ENCODE peak calls at places on chromosomes 16 and 17, in nine cellular contexts. O is mesothelial cell of epicardium, X is glutamatergic neuron, M is HepG2, S is progenitor cell of endocrine pancreas, J is H1, Q is HCT116, Y is omental fat pad, G is fibroblast of mammary gland. B is an unnamed sample.

GRCh38 chr16:75591001-75591852 is 25.0 kb downstream of the GABARAPL2 start:
- DNase-seq in O (no peak), X (no peak), M (no peak), S (no peak), J (no peak), Q (no peak), Y (no peak), G (peak), B (no peak)

GRCh38 chr17:4586043-4586442 is 1.7 kb downstream of the SMTNL2 start:
- DNase-seq in O (no peak), X (no peak), M (no peak), S (no peak), J (no peak), Q (no peak), Y (no peak), G (no peak), B (no peak)

GRCh38 chr16:22670551-22670970 is 143.4 kb upstream of the HS3ST2 start:
- DNase-seq in O (peak), X (peak), M (peak), S (no peak), J (peak), Q (peak), Y (no peak), G (no peak), B (no peak)

GRCh38 chr17:31564291-31564690 is 172.8 kb downstream of the RAB11FIP4 start:
- DNase-seq in O (no peak), X (no peak), M (no peak), S (no peak), J (no peak), Q (no peak), Y (no peak), G (no peak), B (no peak)

GRCh38 chr16:1057252-1057932 is 15.2 kb upstream of the SSTR5 start:
- DNase-seq in O (peak), X (peak), M (no peak), S (peak), J (peak), Q (no peak), Y (no peak), G (peak), B (no peak)

GRCh38 chr16:16042076-16042475 is 92.7 kb downstream of the ABCC1 start:
- DNase-seq in O (peak), X (no peak), M (no peak), S (no peak), J (no peak), Q (no peak), Y (no peak), G (peak), B (no peak)

GRCh38 chr16:380837-381787 is 666 bp downstream of the PGAP6 start:
- DNase-seq in O (no peak), X (peak), M (no peak), S (no peak), J (peak), Q (no peak), Y (no peak), G (no peak), B (peak)

GRCh38 chr17:82440991-82441627 is 9.4 kb downstream of the CYBC1 start:
- DNase-seq in O (no peak), X (peak), M (no peak), S (no peak), J (no peak), Q (no peak), Y (no peak), G (no peak), B (no peak)

GRCh38 chr16:12231666-12232065 is 255.1 kb downstream of the SNX29 start:
- DNase-seq in O (no peak), X (no peak), M (no peak), S (no peak), J (no peak), Q (no peak), Y (no peak), G (peak), B (no peak)

GRCh38 chr17:79942591-79943353 is 92.9 kb downstream of the TBC1D16 start:
- DNase-seq in O (no peak), X (no peak), M (no peak), S (no peak), J (no peak), Q (no peak), Y (peak), G (peak), B (peak)

GRCh38 chr17:28110184-28110583 is 67.7 kb downstream of the NLK start:
- DNase-seq in O (no peak), X (no peak), M (no peak), S (no peak), J (no peak), Q (no peak), Y (no peak), G (no peak), B (no peak)

GRCh38 chr17:75531724-75532090 is 6.2 kb downstream of the LLGL2 start:
- DNase-seq in O (no peak), X (no peak), M (no peak), S (no peak), J (no peak), Q (peak), Y (no peak), G (no peak), B (no peak)

GRCh38 chr17:49976163-49976827 is 7.3 kb downstream of the DLX4 start:
- DNase-seq in O (no peak), X (no peak), M (no peak), S (no peak), J (no peak), Q (no peak), Y (no peak), G (no peak), B (no peak)

GRCh38 chr17:56319531-56319930 is 166.3 kb downstream of the ANKFN1 start:
- DNase-seq in O (no peak), X (no peak), M (peak), S (no peak), J (no peak), Q (peak), Y (no peak), G (peak), B (no peak)

GRCh38 chr16:50272111-50272571 is 5.8 kb downstream of the ADCY7 start:
- DNase-seq in O (no peak), X (no peak), M (no peak), S (no peak), J (no peak), Q (no peak), Y (no peak), G (no peak), B (peak)

GRCh38 chr16:11896776-11897175 is 19.0 kb downstream of the GSPT1 start:
- DNase-seq in O (no peak), X (no peak), M (no peak), S (no peak), J (no peak), Q (no peak), Y (no peak), G (peak), B (no peak)

GRCh38 chr17:63039899-63040602 is 74.0 kb downstream of the TANC2 start:
- DNase-seq in O (no peak), X (no peak), M (no peak), S (no peak), J (no peak), Q (peak), Y (no peak), G (peak), B (no peak)

GRCh38 chr17:80872011-80872929 is 119.4 kb upstream of the CHMP6 start:
- DNase-seq in O (no peak), X (no peak), M (no peak), S (no peak), J (no peak), Q (no peak), Y (no peak), G (no peak), B (peak)

GRCh38 chr16:20899503-20900298 is 457 bp downstream of the DCUN1D3 start:
- DNase-seq in O (peak), X (peak), M (peak), S (peak), J (peak), Q (no peak), Y (no peak), G (no peak), B (no peak)

GRCh38 chr17:19672009-19672837 is 23.7 kb downstream of the ALDH3A2 start:
- DNase-seq in O (no peak), X (no peak), M (peak), S (no peak), J (peak), Q (no peak), Y (no peak), G (peak), B (no peak)

GRCh38 chr17:45073414-45074070 is 12.4 kb downstream of the NMT1 start:
- DNase-seq in O (no peak), X (no peak), M (no peak), S (no peak), J (no peak), Q (no peak), Y (no peak), G (peak), B (no peak)

GRCh38 chr16:86575754-86576557 is 2.4 kb upstream of the FOXL1 start:
- DNase-seq in O (peak), X (peak), M (peak), S (peak), J (peak), Q (peak), Y (peak), G (peak), B (no peak)

GRCh38 chr16:14455577-14455976 is 174.5 kb downstream of the PARN start:
- DNase-seq in O (no peak), X (no peak), M (peak), S (no peak), J (no peak), Q (peak), Y (no peak), G (peak), B (no peak)

GRCh38 chr16:704552-705380 is 835 bp downstream of the FBXL16 start:
- DNase-seq in O (no peak), X (no peak), M (no peak), S (no peak), J (peak), Q (no peak), Y (no peak), G (no peak), B (no peak)

GRCh38 chr17:19238167-19238505 is 970 bp downstream of the EPN2 start:
- DNase-seq in O (peak), X (peak), M (no peak), S (peak), J (peak), Q (no peak), Y (peak), G (no peak), B (no peak)

GRCh38 chr16:89737341-89738071 is 16.2 kb downstream of the ZNF276 start:
- DNase-seq in O (no peak), X (no peak), M (no peak), S (no peak), J (no peak), Q (no peak), Y (no peak), G (no peak), B (no peak)

GRCh38 chr16:85984947-85985451 is 86.0 kb downstream of the IRF8 start:
- DNase-seq in O (no peak), X (no peak), M (no peak), S (no peak), J (no peak), Q (no peak), Y (no peak), G (no peak), B (peak)

GRCh38 chr17:79026345-79027273 is 2.6 kb downstream of the C1QTNF1 start:
- DNase-seq in O (no peak), X (no peak), M (peak), S (no peak), J (no peak), Q (peak), Y (peak), G (peak), B (no peak)

GRCh38 chr17:49715717-49716279 is 8.0 kb upstream of the SLC35B1 start:
- DNase-seq in O (no peak), X (no peak), M (no peak), S (no peak), J (no peak), Q (no peak), Y (no peak), G (no peak), B (no peak)

GRCh38 chr16:69311533-69312388 is 611 bp downstream of the VPS4A start:
- DNase-seq in O (peak), X (peak), M (peak), S (peak), J (peak), Q (no peak), Y (no peak), G (no peak), B (no peak)

GRCh38 chr17:28698253-28698941 is 13.3 kb downstream of the PROCA1 start:
- DNase-seq in O (no peak), X (no peak), M (peak), S (no peak), J (no peak), Q (no peak), Y (no peak), G (peak), B (no peak)

GRCh38 chr16:77682586-77682985 is 39.7 kb upstream of the NUDT7 start:
- DNase-seq in O (no peak), X (no peak), M (no peak), S (no peak), J (no peak), Q (no peak), Y (no peak), G (no peak), B (no peak)

GRCh38 chr17:73228748-73229236 is 32.9 kb downstream of the CPSF4L start:
- DNase-seq in O (no peak), X (no peak), M (peak), S (no peak), J (no peak), Q (peak), Y (peak), G (peak), B (no peak)

GRCh38 chr16:18783430-18784341 is 6.4 kb downstream of the RPS15A start:
- DNase-seq in O (no peak), X (no peak), M (no peak), S (no peak), J (no peak), Q (no peak), Y (no peak), G (no peak), B (no peak)

GRCh38 chr17:83078378-83079339 is 750 bp upstream of the METRNL start:
- DNase-seq in O (peak), X (no peak), M (no peak), S (no peak), J (no peak), Q (no peak), Y (no peak), G (no peak), B (no peak)

GRCh38 chr17:1576500-1576899 is 13.9 kb upstream of the PITPNA start:
- DNase-seq in O (no peak), X (no peak), M (no peak), S (no peak), J (no peak), Q (no peak), Y (no peak), G (no peak), B (no peak)

GRCh38 chr16:89216315-89217137 is 977 bp upstream of the ZNF778 start:
- DNase-seq in O (peak), X (peak), M (peak), S (no peak), J (peak), Q (peak), Y (peak), G (peak), B (peak)

GRCh38 chr17:27635275-27635823 is 4.4 kb downstream of the LGALS9 start:
- DNase-seq in O (no peak), X (no peak), M (no peak), S (no peak), J (no peak), Q (no peak), Y (no peak), G (no peak), B (peak)

GRCh38 chr17:7915611-7916382 is at the start of gene RNF227:
- DNase-seq in O (peak), X (peak), M (peak), S (peak), J (peak), Q (peak), Y (peak), G (peak), B (peak)

GRCh38 chr17:20266806-20267458 is 200.4 kb downstream of the LGALS9B start:
- DNase-seq in O (no peak), X (no peak), M (no peak), S (no peak), J (no peak), Q (no peak), Y (no peak), G (peak), B (no peak)

DNA sequence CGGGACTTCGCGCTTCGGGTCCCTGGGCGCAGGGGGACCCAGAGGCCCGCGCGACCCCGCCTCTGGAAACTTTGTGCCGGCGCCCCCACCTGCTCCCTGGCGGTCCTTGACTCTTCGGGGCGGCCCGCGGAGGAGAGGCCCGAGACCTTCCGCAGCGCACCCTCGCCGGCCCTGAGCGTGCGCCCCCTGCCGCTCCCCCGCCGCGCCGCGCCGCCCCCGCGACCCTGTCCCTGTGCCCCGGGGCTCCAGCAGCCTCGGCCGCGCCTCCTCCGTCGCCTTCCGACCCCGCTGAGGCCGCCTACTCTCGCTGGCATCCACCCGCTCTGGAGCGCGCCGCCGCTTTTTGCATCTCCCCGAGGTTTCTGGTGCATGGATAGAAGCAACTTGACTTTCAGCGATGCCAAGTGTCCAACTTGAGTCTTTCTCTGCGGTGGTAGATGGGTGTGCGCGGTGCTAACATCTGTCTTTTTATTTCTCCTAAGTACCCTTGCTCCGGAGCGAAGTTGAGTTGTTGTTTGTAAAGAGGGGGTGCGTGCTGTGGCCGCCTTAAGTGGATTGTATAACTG is 414 bp downstream of the DUSP14 start:
- DNase-seq in O (peak), X (peak), M (peak), S (peak), J (peak), Q (no peak), Y (no peak), G (peak), B (no peak)
- TF ChIP-seq CTCF in O (peak), X (peak), M (peak), S (peak), J (peak), Q (no peak), Y (no peak), G (no peak), B (peak)

GRCh38 chr17:77821114-77821513 is 137.4 kb upstream of the TNRC6C start:
- DNase-seq in O (no peak), X (no peak), M (peak), S (no peak), J (no peak), Q (no peak), Y (no peak), G (no peak), B (no peak)
- TF ChIP-seq CTCF in O (no peak), X (peak), M (peak), S (peak), J (peak), Q (no peak), Y (no peak), G (no peak), B (no peak)

GRCh38 chr17:33521784-33522183 is 228.7 kb upstream of the ASIC2 start:
- DNase-seq in O (no peak), X (peak), M (no peak), S (peak), J (peak), Q (no peak), Y (no peak), G (no peak), B (no peak)
- TF ChIP-seq CTCF in O (no peak), X (no peak), M (peak), S (peak), J (peak), Q (no peak), Y (no peak), G (no peak), B (no peak)

GRCh38 chr17:37051839-37052238 is 103.1 kb downstream of the AATF start:
- DNase-seq in O (no peak), X (no peak), M (no peak), S (no peak), J (no peak), Q (no peak), Y (no peak), G (no peak), B (no peak)

GRCh38 chr17:37048806-37049205 is 100.1 kb downstream of the AATF start:
- DNase-seq in O (no peak), X (no peak), M (no peak), S (no peak), J (no peak), Q (no peak), Y (no peak), G (no peak), B (no peak)

GRCh38 chr17:37050905-37051304 is 102.2 kb downstream of the AATF start:
- DNase-seq in O (no peak), X (no peak), M (no peak), S (no peak), J (no peak), Q (no peak), Y (no peak), G (no peak), B (no peak)

GRCh38 chr17:37045271-37045946 is 96.7 kb downstream of the AATF start:
- DNase-seq in O (no peak), X (no peak), M (no peak), S (no peak), J (peak), Q (no peak), Y (no peak), G (no peak), B (no peak)

GRCh38 chr17:37047631-37048104 is 98.9 kb downstream of the AATF start:
- DNase-seq in O (peak), X (peak), M (peak), S (peak), J (peak), Q (peak), Y (peak), G (peak), B (peak)
- TF ChIP-seq CTCF in O (peak), X (peak), M (peak), S (peak), J (peak), Q (peak), Y (no peak), G (peak), B (peak)

DNA sequence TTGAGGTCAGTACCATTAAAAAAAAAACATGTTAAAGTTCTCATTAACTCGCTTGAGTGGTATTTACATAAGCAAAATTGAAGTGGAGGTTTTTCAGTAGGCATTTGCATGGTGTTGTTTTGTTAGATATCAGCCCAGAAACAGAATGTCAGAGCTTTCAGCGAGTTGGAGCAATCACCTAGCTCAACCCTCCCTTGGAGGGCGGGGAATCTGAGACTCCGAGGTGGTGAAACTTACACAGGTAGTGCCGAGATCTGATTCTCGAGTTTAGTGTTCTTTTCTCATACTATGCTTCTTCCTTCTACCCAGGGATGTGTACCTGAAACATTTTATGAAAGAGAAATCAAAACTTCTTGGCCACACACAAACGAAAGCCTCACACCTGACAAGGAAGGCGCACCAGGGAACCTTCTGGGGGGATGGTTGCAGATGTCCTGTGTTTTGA is 6.6 kb downstream of the SEC14L1 start:
- DNase-seq in O (no peak), X (no peak), M (no peak), S (no peak), J (no peak), Q (no peak), Y (no peak), G (no peak), B (no peak)
- TF ChIP-seq CTCF in O (no peak), X (no peak), M (no peak), S (no peak), J (no peak), Q (no peak), Y (no peak), G (no peak), B (no peak)

DNA sequence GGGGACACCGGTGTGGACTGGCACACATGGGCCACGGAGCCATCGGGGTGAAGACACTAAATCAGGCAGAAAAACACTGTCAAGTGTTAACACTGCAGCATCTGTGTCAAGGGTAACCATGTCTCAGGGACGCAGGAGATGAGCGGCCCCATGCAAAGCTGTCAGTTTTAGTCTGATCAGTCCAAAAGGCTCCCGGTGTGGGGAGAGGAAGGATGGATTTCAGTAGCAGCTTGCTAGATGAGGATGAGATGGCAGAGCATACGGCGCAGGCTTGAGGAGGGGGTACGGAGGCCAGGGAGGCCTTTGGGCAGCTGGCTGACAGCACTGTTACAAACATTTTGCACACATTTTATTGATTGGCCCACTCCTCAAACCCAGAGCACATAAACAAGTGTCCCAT is 98.1 kb downstream of the GNAO1 start:
- DNase-seq in O (no peak), X (no peak), M (no peak), S (no peak), J (no peak), Q (no peak), Y (no peak), G (no peak), B (no peak)
- TF ChIP-seq CTCF in O (no peak), X (no peak), M (no peak), S (no peak), J (no peak), Q (no peak), Y (no peak), G (no peak), B (no peak)